ENCODE peak calls at places on chromosomes 1 and 21, in five cellular contexts. E, Y, C, O and G are unnamed samples.

GRCh38 chr21:46605759-46606426 is 1.0 kb upstream of the S100B start:
- DNase-seq in Y (no peak), O (no peak), E (peak), C (peak), G (no peak)

GRCh38 chr21:26210614-26211013 is 40.0 kb upstream of the APP start:
- DNase-seq in O (no peak), C (no peak), E (no peak), Y (no peak), G (no peak)

GRCh38 chr1:21293537-21294265 is 3.4 kb upstream of the ECE1 start:
- DNase-seq in E (peak), O (no peak), C (no peak), Y (no peak), G (no peak)

GRCh38 chr1:82090104-82090503 is 289.4 kb downstream of the ADGRL2 start:
- DNase-seq in Y (no peak), O (no peak), C (no peak), E (no peak), G (no peak)

GRCh38 chr1:53652441-53653199 is 86.3 kb downstream of the GLIS1 start:
- DNase-seq in O (no peak), Y (no peak), C (no peak), E (no peak), G (no peak)

GRCh38 chr1:248805905-248806304 is 19.8 kb downstream of the SH3BP5L start:
- DNase-seq in E (no peak), C (no peak), O (no peak), Y (no peak), G (no peak)

GRCh38 chr1:83857108-83857507 is 141.8 kb downstream of the TTLL7 start:
- DNase-seq in Y (peak), C (no peak), E (no peak), O (no peak), G (no peak)

GRCh38 chr1:8004803-8005573 is 21.1 kb downstream of the ERRFI1 start:
- DNase-seq in Y (peak), O (peak), E (no peak), C (peak), G (peak)

GRCh38 chr1:231969078-231969477 is 342.5 kb downstream of the DISC1 start:
- DNase-seq in E (no peak), Y (no peak), C (no peak), O (no peak), G (no peak)

GRCh38 chr1:20279507-20279906 is 11.2 kb upstream of the VWA5B1 start:
- DNase-seq in Y (no peak), E (no peak), O (no peak), C (no peak), G (peak)

GRCh38 chr21:45531393-45532215 is 10.6 kb downstream of the SLC19A1 start:
- DNase-seq in E (no peak), O (no peak), C (no peak), Y (no peak), G (no peak)

GRCh38 chr1:157240495-157241184 is 102.4 kb upstream of the ETV3 start:
- DNase-seq in O (no peak), Y (no peak), E (no peak), C (no peak), G (no peak)

GRCh38 chr1:209646558-209646957 is 5.7 kb downstream of the LAMB3 start:
- DNase-seq in C (no peak), O (no peak), E (no peak), Y (no peak), G (no peak)

GRCh38 chr1:229582011-229582694 is 23.6 kb upstream of the ABCB10 start:
- DNase-seq in O (no peak), E (no peak), C (peak), Y (peak), G (peak)

GRCh38 chr1:93438716-93439115 is 9.2 kb upstream of the FNBP1L start:
- DNase-seq in Y (no peak), O (no peak), E (no peak), C (no peak), G (no peak)

GRCh38 chr1:69320679-69321310 is 246.9 kb upstream of the LRRC7 start:
- DNase-seq in Y (no peak), E (no peak), C (no peak), O (no peak), G (no peak)

GRCh38 chr1:43058545-43059360 is 100.1 kb upstream of the SLC2A1 start:
- DNase-seq in E (no peak), Y (peak), O (no peak), C (no peak), G (peak)

GRCh38 chr21:14482165-14482564 is 64.0 kb downstream of the SAMSN1 start:
- DNase-seq in Y (no peak), C (no peak), O (no peak), E (no peak), G (no peak)

GRCh38 chr1:206854401-206855129 is 10.9 kb upstream of the IL20 start:
- DNase-seq in C (no peak), Y (no peak), O (no peak), E (no peak), G (no peak)

GRCh38 chr1:246559310-246559709 is 6.8 kb downstream of the TFB2M start:
- DNase-seq in O (no peak), C (no peak), E (no peak), Y (no peak), G (no peak)

GRCh38 chr1:8671313-8671917 is 146.0 kb downstream of the RERE start:
- DNase-seq in Y (peak), C (peak), E (no peak), O (peak), G (no peak)